ENCODE peak calls at places on chromosomes 2 and 18, in ten cellular contexts. One of them, this sample, is unnamed.

GRCh38 chr2:148201075-148202004 is 180.4 kb downstream of the MBD5 start:
- DNase-seq in endothelial cell of umbilical vein: peak
- DNase-seq in transverse colon: peak
- DNase-seq in prostate gland: peak
- DNase-seq in breast epithelium: no peak
- DNase-seq in upper lobe of left lung: peak
- DNase-seq in suprapubic skin: no peak
- DNase-seq in HepG2: peak
- DNase-seq in stomach: peak
- DNase-seq in spleen: no peak
- DNase-seq in this sample: peak

GRCh38 chr2:231687133-231687852 is 21.0 kb upstream of the PTMA start:
- DNase-seq in endothelial cell of umbilical vein: peak
- DNase-seq in transverse colon: peak
- DNase-seq in stomach: peak
- DNase-seq in spleen: peak
- DNase-seq in breast epithelium: no peak
- DNase-seq in upper lobe of left lung: peak
- DNase-seq in prostate gland: no peak
- DNase-seq in suprapubic skin: no peak
- DNase-seq in HepG2: peak
- DNase-seq in this sample: peak

GRCh38 chr2:171260471-171261424 is 100.1 kb upstream of the TLK1 start:
- DNase-seq in endothelial cell of umbilical vein: no peak
- DNase-seq in stomach: no peak
- DNase-seq in upper lobe of left lung: no peak
- DNase-seq in spleen: no peak
- DNase-seq in prostate gland: no peak
- DNase-seq in transverse colon: no peak
- DNase-seq in HepG2: peak
- DNase-seq in suprapubic skin: no peak
- DNase-seq in breast epithelium: no peak
- DNase-seq in this sample: no peak

GRCh38 chr2:1224901-1225300 is 188.4 kb upstream of the TPO start:
- DNase-seq in transverse colon: no peak
- DNase-seq in stomach: no peak
- DNase-seq in endothelial cell of umbilical vein: no peak
- DNase-seq in HepG2: no peak
- DNase-seq in suprapubic skin: no peak
- DNase-seq in prostate gland: no peak
- DNase-seq in upper lobe of left lung: no peak
- DNase-seq in spleen: no peak
- DNase-seq in breast epithelium: no peak
- DNase-seq in this sample: no peak

GRCh38 chr18:2654105-2654827 is 1.3 kb upstream of the SMCHD1 start:
- DNase-seq in HepG2: no peak
- DNase-seq in spleen: no peak
- DNase-seq in endothelial cell of umbilical vein: no peak
- DNase-seq in prostate gland: no peak
- DNase-seq in breast epithelium: no peak
- DNase-seq in suprapubic skin: no peak
- DNase-seq in transverse colon: no peak
- DNase-seq in upper lobe of left lung: no peak
- DNase-seq in stomach: no peak
- DNase-seq in this sample: no peak

GRCh38 chr2:203936535-203936934 is at the start of gene ICOS:
- DNase-seq in stomach: no peak
- DNase-seq in transverse colon: no peak
- DNase-seq in HepG2: no peak
- DNase-seq in prostate gland: no peak
- DNase-seq in spleen: no peak
- DNase-seq in breast epithelium: no peak
- DNase-seq in suprapubic skin: no peak
- DNase-seq in endothelial cell of umbilical vein: no peak
- DNase-seq in upper lobe of left lung: no peak
- DNase-seq in this sample: no peak

GRCh38 chr2:69227717-69228116 is 159.3 kb downstream of the GFPT1 start:
- DNase-seq in endothelial cell of umbilical vein: no peak
- DNase-seq in prostate gland: no peak
- DNase-seq in suprapubic skin: no peak
- DNase-seq in transverse colon: peak
- DNase-seq in stomach: no peak
- DNase-seq in HepG2: no peak
- DNase-seq in upper lobe of left lung: no peak
- DNase-seq in spleen: no peak
- DNase-seq in breast epithelium: no peak
- DNase-seq in this sample: no peak

GRCh38 chr2:124213977-124214587 is 189.0 kb downstream of the CNTNAP5 start:
- DNase-seq in prostate gland: no peak
- DNase-seq in upper lobe of left lung: no peak
- DNase-seq in breast epithelium: no peak
- DNase-seq in HepG2: no peak
- DNase-seq in stomach: no peak
- DNase-seq in spleen: no peak
- DNase-seq in endothelial cell of umbilical vein: no peak
- DNase-seq in suprapubic skin: no peak
- DNase-seq in transverse colon: no peak
- DNase-seq in this sample: no peak

DNA sequence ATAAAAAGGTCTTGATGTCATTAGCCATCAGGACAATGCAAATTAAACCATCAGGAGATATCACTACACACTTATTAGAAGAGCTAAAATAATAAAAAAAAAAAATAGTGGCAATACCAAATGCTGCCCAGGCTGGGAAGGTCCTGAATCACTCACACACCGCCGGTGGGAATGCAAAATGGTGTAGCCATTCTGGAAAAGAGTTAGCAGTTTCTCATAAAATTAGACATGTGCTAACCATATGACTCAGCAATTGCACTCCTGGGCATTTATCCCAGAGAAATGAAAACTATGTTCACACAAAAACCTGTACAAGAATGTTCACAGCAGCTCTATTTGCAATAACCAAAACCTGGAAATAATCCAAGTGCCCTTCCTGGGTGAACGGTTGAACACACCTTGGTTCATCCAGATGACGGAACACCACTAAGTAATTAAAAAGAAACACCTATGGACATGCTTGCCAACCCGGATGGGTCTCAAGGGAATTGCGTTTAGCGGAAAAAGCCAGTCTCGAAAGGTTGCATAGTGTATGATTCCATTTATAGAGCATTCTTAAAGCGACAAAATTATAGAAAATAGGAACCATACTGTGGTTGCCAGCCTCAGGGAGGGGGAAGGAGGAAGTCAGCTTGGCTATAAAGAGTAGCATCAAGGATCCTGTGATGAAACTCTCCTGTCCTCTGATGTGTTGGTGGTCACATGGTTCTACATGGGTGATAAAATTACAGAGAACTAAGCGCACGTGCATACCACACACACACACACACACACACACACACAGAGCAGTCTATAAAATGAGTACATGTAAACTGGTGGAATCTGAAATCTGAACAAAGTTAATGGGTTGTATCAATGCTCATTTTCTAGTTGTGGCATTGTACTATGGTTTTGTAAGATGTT is 4.6 kb downstream of the MBP start:
- DNase-seq in spleen: no peak
- DNase-seq in suprapubic skin: no peak
- DNase-seq in HepG2: no peak
- DNase-seq in upper lobe of left lung: no peak
- DNase-seq in transverse colon: peak
- DNase-seq in prostate gland: peak
- DNase-seq in stomach: no peak
- DNase-seq in breast epithelium: no peak
- DNase-seq in endothelial cell of umbilical vein: no peak
- DNase-seq in this sample: peak
- TF ChIP-seq POLR2A in spleen: no peak
- TF ChIP-seq POLR2A in suprapubic skin: no peak
- TF ChIP-seq POLR2A in HepG2: no peak
- TF ChIP-seq POLR2A in upper lobe of left lung: no peak
- TF ChIP-seq POLR2A in transverse colon: no peak
- TF ChIP-seq POLR2A in prostate gland: no peak
- TF ChIP-seq POLR2A in stomach: no peak
- TF ChIP-seq POLR2A in breast epithelium: no peak
- TF ChIP-seq POLR2A in endothelial cell of umbilical vein: no peak
- TF ChIP-seq POLR2A in this sample: no peak

GRCh38 chr2:86226069-86226468 is 26.8 kb downstream of the MRPL35 start:
- DNase-seq in HepG2: no peak
- DNase-seq in suprapubic skin: no peak
- DNase-seq in transverse colon: no peak
- DNase-seq in endothelial cell of umbilical vein: no peak
- DNase-seq in breast epithelium: no peak
- DNase-seq in stomach: no peak
- DNase-seq in spleen: no peak
- DNase-seq in upper lobe of left lung: no peak
- DNase-seq in prostate gland: no peak
- DNase-seq in this sample: no peak

GRCh38 chr2:86223682-86224560 is 24.7 kb downstream of the MRPL35 start:
- DNase-seq in breast epithelium: no peak
- DNase-seq in suprapubic skin: no peak
- DNase-seq in transverse colon: no peak
- DNase-seq in endothelial cell of umbilical vein: no peak
- DNase-seq in upper lobe of left lung: no peak
- DNase-seq in HepG2: no peak
- DNase-seq in spleen: no peak
- DNase-seq in prostate gland: no peak
- DNase-seq in stomach: no peak
- DNase-seq in this sample: peak

GRCh38 chr2:86226780-86227520 is 27.7 kb downstream of the MRPL35 start:
- DNase-seq in upper lobe of left lung: no peak
- DNase-seq in endothelial cell of umbilical vein: no peak
- DNase-seq in stomach: no peak
- DNase-seq in transverse colon: no peak
- DNase-seq in prostate gland: no peak
- DNase-seq in spleen: no peak
- DNase-seq in suprapubic skin: no peak
- DNase-seq in HepG2: no peak
- DNase-seq in breast epithelium: no peak
- DNase-seq in this sample: no peak

GRCh38 chr2:86224645-86225355 is 25.5 kb downstream of the MRPL35 start:
- DNase-seq in upper lobe of left lung: no peak
- DNase-seq in HepG2: no peak
- DNase-seq in breast epithelium: no peak
- DNase-seq in stomach: no peak
- DNase-seq in transverse colon: no peak
- DNase-seq in prostate gland: no peak
- DNase-seq in suprapubic skin: no peak
- DNase-seq in endothelial cell of umbilical vein: no peak
- DNase-seq in spleen: no peak
- DNase-seq in this sample: no peak

GRCh38 chr2:86225581-86225980 is 26.3 kb downstream of the MRPL35 start:
- DNase-seq in upper lobe of left lung: peak
- DNase-seq in stomach: no peak
- DNase-seq in prostate gland: no peak
- DNase-seq in transverse colon: peak
- DNase-seq in endothelial cell of umbilical vein: peak
- DNase-seq in HepG2: no peak
- DNase-seq in spleen: peak
- DNase-seq in suprapubic skin: no peak
- DNase-seq in breast epithelium: no peak
- DNase-seq in this sample: peak
- TF ChIP-seq POLR2AphosphoS5 in upper lobe of left lung: no peak
- TF ChIP-seq POLR2AphosphoS5 in stomach: peak
- TF ChIP-seq POLR2AphosphoS5 in prostate gland: peak
- TF ChIP-seq POLR2AphosphoS5 in transverse colon: peak
- TF ChIP-seq POLR2AphosphoS5 in endothelial cell of umbilical vein: no peak
- TF ChIP-seq POLR2AphosphoS5 in HepG2: no peak
- TF ChIP-seq POLR2AphosphoS5 in spleen: peak
- TF ChIP-seq POLR2AphosphoS5 in suprapubic skin: no peak
- TF ChIP-seq POLR2AphosphoS5 in breast epithelium: no peak
- TF ChIP-seq POLR2AphosphoS5 in this sample: peak

GRCh38 chr18:28095631-28096030 is 81.3 kb downstream of the CDH2 start:
- DNase-seq in prostate gland: no peak
- DNase-seq in stomach: no peak
- DNase-seq in spleen: no peak
- DNase-seq in transverse colon: no peak
- DNase-seq in breast epithelium: no peak
- DNase-seq in HepG2: no peak
- DNase-seq in suprapubic skin: no peak
- DNase-seq in upper lobe of left lung: no peak
- DNase-seq in endothelial cell of umbilical vein: no peak
- DNase-seq in this sample: no peak

GRCh38 chr18:28099237-28099636 is 77.7 kb downstream of the CDH2 start:
- DNase-seq in suprapubic skin: no peak
- DNase-seq in stomach: no peak
- DNase-seq in transverse colon: no peak
- DNase-seq in HepG2: no peak
- DNase-seq in upper lobe of left lung: no peak
- DNase-seq in prostate gland: no peak
- DNase-seq in spleen: no peak
- DNase-seq in breast epithelium: no peak
- DNase-seq in endothelial cell of umbilical vein: no peak
- DNase-seq in this sample: no peak

GRCh38 chr18:28091197-28091596 is 85.7 kb downstream of the CDH2 start:
- DNase-seq in suprapubic skin: no peak
- DNase-seq in spleen: no peak
- DNase-seq in upper lobe of left lung: no peak
- DNase-seq in stomach: no peak
- DNase-seq in breast epithelium: no peak
- DNase-seq in prostate gland: no peak
- DNase-seq in endothelial cell of umbilical vein: no peak
- DNase-seq in transverse colon: no peak
- DNase-seq in HepG2: peak
- DNase-seq in this sample: no peak

GRCh38 chr18:28095041-28095440 is 81.9 kb downstream of the CDH2 start:
- DNase-seq in suprapubic skin: no peak
- DNase-seq in upper lobe of left lung: no peak
- DNase-seq in stomach: no peak
- DNase-seq in HepG2: no peak
- DNase-seq in breast epithelium: no peak
- DNase-seq in transverse colon: no peak
- DNase-seq in endothelial cell of umbilical vein: no peak
- DNase-seq in spleen: no peak
- DNase-seq in prostate gland: no peak
- DNase-seq in this sample: no peak
- H3K27ac ChIP-seq in suprapubic skin: no peak
- H3K27ac ChIP-seq in upper lobe of left lung: no peak
- H3K27ac ChIP-seq in stomach: no peak
- H3K27ac ChIP-seq in HepG2: no peak
- H3K27ac ChIP-seq in breast epithelium: no peak
- H3K27ac ChIP-seq in transverse colon: no peak
- H3K27ac ChIP-seq in endothelial cell of umbilical vein: no peak
- H3K27ac ChIP-seq in spleen: no peak
- H3K27ac ChIP-seq in prostate gland: no peak
- H3K27ac ChIP-seq in this sample: no peak

GRCh38 chr2:236568922-236569592 is 568 bp upstream of the ACKR3 start:
- DNase-seq in breast epithelium: no peak
- DNase-seq in upper lobe of left lung: no peak
- DNase-seq in endothelial cell of umbilical vein: peak
- DNase-seq in prostate gland: no peak
- DNase-seq in suprapubic skin: no peak
- DNase-seq in transverse colon: no peak
- DNase-seq in stomach: no peak
- DNase-seq in spleen: no peak
- DNase-seq in HepG2: no peak
- DNase-seq in this sample: no peak

GRCh38 chr2:236570081-236570979 is 705 bp downstream of the ACKR3 start:
- DNase-seq in breast epithelium: no peak
- DNase-seq in suprapubic skin: no peak
- DNase-seq in stomach: no peak
- DNase-seq in HepG2: no peak
- DNase-seq in prostate gland: no peak
- DNase-seq in endothelial cell of umbilical vein: peak
- DNase-seq in spleen: no peak
- DNase-seq in upper lobe of left lung: no peak
- DNase-seq in transverse colon: no peak
- DNase-seq in this sample: peak

GRCh38 chr2:236571161-236571560 is 1.5 kb downstream of the ACKR3 start:
- DNase-seq in spleen: no peak
- DNase-seq in upper lobe of left lung: no peak
- DNase-seq in HepG2: no peak
- DNase-seq in prostate gland: no peak
- DNase-seq in transverse colon: no peak
- DNase-seq in endothelial cell of umbilical vein: no peak
- DNase-seq in suprapubic skin: no peak
- DNase-seq in stomach: no peak
- DNase-seq in breast epithelium: no peak
- DNase-seq in this sample: peak

GRCh38 chr2:236568068-236568921 is 1.3 kb upstream of the ACKR3 start:
- DNase-seq in spleen: peak
- DNase-seq in prostate gland: no peak
- DNase-seq in HepG2: no peak
- DNase-seq in endothelial cell of umbilical vein: peak
- DNase-seq in suprapubic skin: no peak
- DNase-seq in stomach: peak
- DNase-seq in breast epithelium: peak
- DNase-seq in upper lobe of left lung: peak
- DNase-seq in transverse colon: peak
- DNase-seq in this sample: peak

DNA sequence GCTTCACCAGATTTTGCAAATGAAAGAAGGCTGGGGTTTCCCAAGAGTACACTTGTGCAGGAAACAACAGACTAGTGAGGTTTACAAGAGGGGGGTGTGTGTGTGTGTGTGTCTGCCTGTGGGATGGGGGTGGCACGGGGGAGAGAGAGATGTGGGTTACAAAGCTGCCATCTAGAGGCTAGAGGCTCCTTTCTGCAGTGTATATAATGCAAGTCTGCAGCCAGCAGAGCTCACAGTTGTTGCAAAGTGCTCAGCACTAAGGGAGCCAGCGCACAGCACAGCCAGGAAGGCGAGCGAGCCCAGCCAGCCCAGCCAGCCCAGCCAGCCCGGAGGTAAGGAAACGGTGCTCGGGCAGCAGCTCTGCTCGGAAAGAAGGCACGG is at the start of gene ACKR3:
- DNase-seq in spleen: peak
- DNase-seq in endothelial cell of umbilical vein: peak
- DNase-seq in breast epithelium: no peak
- DNase-seq in upper lobe of left lung: peak
- DNase-seq in suprapubic skin: peak
- DNase-seq in stomach: peak
- DNase-seq in HepG2: peak
- DNase-seq in transverse colon: peak
- DNase-seq in prostate gland: peak
- DNase-seq in this sample: peak
- TF ChIP-seq POLR2A in spleen: no peak
- TF ChIP-seq POLR2A in endothelial cell of umbilical vein: peak
- TF ChIP-seq POLR2A in breast epithelium: no peak
- TF ChIP-seq POLR2A in upper lobe of left lung: no peak
- TF ChIP-seq POLR2A in suprapubic skin: peak
- TF ChIP-seq POLR2A in stomach: no peak
- TF ChIP-seq POLR2A in HepG2: no peak
- TF ChIP-seq POLR2A in transverse colon: peak
- TF ChIP-seq POLR2A in prostate gland: peak
- TF ChIP-seq POLR2A in this sample: peak